ENCODE peak calls at places on chromosomes 1 and 21, in eight cellular contexts. N, T, L, K, G, E, M and Z are unnamed samples.
A peak's percentile ranks its signal among the peaks of the same experiment; 100 is the strongest.

GRCh38 chr1:67144696-67145095 is 9.9 kb upstream of the C1orf141 start:
- DNase-seq in N (peak; percentile 58), T (peak; percentile 25), L (no peak), K (no peak), G (no peak), E (no peak), M (no peak), Z (no peak)

GRCh38 chr1:178004926-178005391 is 35.1 kb upstream of the SEC16B start:
- DNase-seq in N (peak; percentile 59), T (peak; percentile 72), L (peak; percentile 8), K (peak; percentile 66), G (no peak), E (peak; percentile 60), M (peak; percentile 9), Z (no peak)

GRCh38 chr1:41758904-41759548 is 159.7 kb downstream of the HIVEP3 start:
- DNase-seq in N (peak; percentile 62), T (peak; percentile 92), L (no peak), K (peak; percentile 89), G (no peak), E (peak; percentile 86), M (peak; percentile 9), Z (no peak)

GRCh38 chr1:200334661-200335256 is 75.1 kb downstream of the ZNF281 start:
- DNase-seq in N (peak; percentile 97), T (no peak), L (peak; percentile 48), K (no peak), G (no peak), E (no peak), M (no peak), Z (no peak)

GRCh38 chr1:62493656-62494055 is 56.8 kb downstream of the USP1 start:
- DNase-seq in N (peak; percentile 73), T (peak; percentile 42), L (no peak), K (peak; percentile 11), G (no peak), E (peak; percentile 2), M (peak; percentile 5), Z (no peak)

GRCh38 chr1:32724678-32725594 is 22.4 kb upstream of the SYNC start:
- DNase-seq in N (peak; percentile 87), T (peak; percentile 97), L (peak; percentile 66), K (peak; percentile 95), G (peak; percentile 66), E (peak; percentile 92), M (peak; percentile 84), Z (peak; percentile 41)

GRCh38 chr1:119055568-119055967 is 67.4 kb upstream of the TBX15 start:
- DNase-seq in N (no peak), T (no peak), L (no peak), K (no peak), G (no peak), E (no peak), M (no peak), Z (no peak)

GRCh38 chr1:227753999-227754764 is 18.9 kb downstream of the SNAP47 start:
- DNase-seq in N (peak; percentile 35), T (peak; percentile 76), L (no peak), K (peak; percentile 44), G (no peak), E (peak; percentile 33), M (no peak), Z (no peak)

GRCh38 chr1:77121503-77121902 is 97.7 kb downstream of the PIGK start:
- DNase-seq in N (no peak), T (no peak), L (no peak), K (no peak), G (no peak), E (no peak), M (no peak), Z (no peak)

GRCh38 chr21:33022828-33023573 is 2.7 kb upstream of the OLIG2 start:
- DNase-seq in N (no peak), T (no peak), L (no peak), K (no peak), G (no peak), E (no peak), M (no peak), Z (peak; percentile 67)

GRCh38 chr21:33021150-33021549 is 4.6 kb upstream of the OLIG2 start:
- DNase-seq in N (no peak), T (no peak), L (no peak), K (no peak), G (no peak), E (no peak), M (no peak), Z (no peak)

GRCh38 chr21:33021667-33022066 is 4.1 kb upstream of the OLIG2 start:
- DNase-seq in N (no peak), T (no peak), L (no peak), K (no peak), G (no peak), E (no peak), M (no peak), Z (no peak)

GRCh38 chr21:33023574-33024277 is 2.0 kb upstream of the OLIG2 start:
- DNase-seq in N (no peak), T (no peak), L (no peak), K (no peak), G (no peak), E (no peak), M (no peak), Z (peak; percentile 75)

DNA sequence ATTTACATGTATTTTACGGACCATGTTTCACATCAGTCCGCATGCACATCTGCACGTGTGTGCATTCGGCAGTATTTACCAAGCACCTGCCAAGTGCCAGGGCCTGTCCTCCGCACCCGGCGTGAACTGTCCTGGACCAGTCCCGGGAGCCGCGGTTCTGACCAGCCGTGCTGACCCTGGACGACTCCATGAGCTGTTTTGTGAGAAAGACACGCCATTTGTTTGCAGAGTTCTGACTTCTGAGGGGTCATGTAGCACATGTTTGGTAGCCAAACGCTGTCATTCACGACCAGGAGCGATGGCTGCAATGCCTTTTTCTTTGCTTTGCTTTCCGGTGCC is 3.3 kb upstream of the OLIG2 start:
- DNase-seq in N (no peak), T (no peak), L (no peak), K (no peak), G (no peak), E (no peak), M (no peak), Z (no peak)
- TF ChIP-seq EZH2 in N (no peak), T (no peak), L (no peak), K (no peak), G (peak; percentile 60), E (no peak), M (peak; percentile 68), Z (no peak)

GRCh38 chr1:42939216-42939615 is 19.5 kb downstream of the SLC2A1 start:
- DNase-seq in N (no peak), T (no peak), L (no peak), K (no peak), G (no peak), E (no peak), M (no peak), Z (no peak)

GRCh38 chr1:42937836-42938595 is 20.7 kb downstream of the SLC2A1 start:
- DNase-seq in N (peak; percentile 78), T (no peak), L (no peak), K (no peak), G (no peak), E (no peak), M (no peak), Z (no peak)

GRCh38 chr1:42937141-42937696 is 21.4 kb downstream of the SLC2A1 start:
- DNase-seq in N (peak; percentile 92), T (peak; percentile 80), L (no peak), K (peak; percentile 66), G (no peak), E (peak; percentile 59), M (no peak), Z (no peak)

GRCh38 chr1:42936309-42937078 is 22.2 kb downstream of the SLC2A1 start:
- DNase-seq in N (peak; percentile 92), T (peak; percentile 92), L (peak; percentile 75), K (peak; percentile 73), G (no peak), E (peak; percentile 60), M (no peak), Z (no peak)

GRCh38 chr1:42938596-42939184 is 20.0 kb downstream of the SLC2A1 start:
- DNase-seq in N (no peak), T (no peak), L (no peak), K (no peak), G (no peak), E (no peak), M (no peak), Z (no peak)
- H3K9ac ChIP-seq in N (peak overlapping the region; percentile 65), T (no peak overlapping the region), L (peak overlapping the region; percentile 18), K (no peak overlapping the region), G (no peak overlapping the region), E (no peak overlapping the region), M (no peak overlapping the region), Z (no peak overlapping the region)

GRCh38 chr1:53736290-53736689 is 2.7 kb downstream of the GLIS1 start:
- DNase-seq in N (no peak), T (no peak), L (no peak), K (peak; percentile 87), G (no peak), E (peak; percentile 79), M (no peak), Z (no peak)

GRCh38 chr1:53737648-53738204 is 1.2 kb downstream of the GLIS1 start:
- DNase-seq in N (no peak), T (no peak), L (no peak), K (no peak), G (no peak), E (no peak), M (peak; percentile 13), Z (peak; percentile 55)

GRCh38 chr1:53740621-53741105 is 1.7 kb upstream of the GLIS1 start:
- DNase-seq in N (peak; percentile 74), T (peak; percentile 77), L (no peak), K (peak; percentile 93), G (no peak), E (peak; percentile 90), M (no peak), Z (no peak)

GRCh38 chr1:53739109-53739681 is at the start of gene GLIS1:
- DNase-seq in N (peak; percentile 91), T (peak; percentile 94), L (peak; percentile 37), K (peak; percentile 86), G (peak; percentile 91), E (peak; percentile 72), M (peak; percentile 86), Z (peak; percentile 97)

DNA sequence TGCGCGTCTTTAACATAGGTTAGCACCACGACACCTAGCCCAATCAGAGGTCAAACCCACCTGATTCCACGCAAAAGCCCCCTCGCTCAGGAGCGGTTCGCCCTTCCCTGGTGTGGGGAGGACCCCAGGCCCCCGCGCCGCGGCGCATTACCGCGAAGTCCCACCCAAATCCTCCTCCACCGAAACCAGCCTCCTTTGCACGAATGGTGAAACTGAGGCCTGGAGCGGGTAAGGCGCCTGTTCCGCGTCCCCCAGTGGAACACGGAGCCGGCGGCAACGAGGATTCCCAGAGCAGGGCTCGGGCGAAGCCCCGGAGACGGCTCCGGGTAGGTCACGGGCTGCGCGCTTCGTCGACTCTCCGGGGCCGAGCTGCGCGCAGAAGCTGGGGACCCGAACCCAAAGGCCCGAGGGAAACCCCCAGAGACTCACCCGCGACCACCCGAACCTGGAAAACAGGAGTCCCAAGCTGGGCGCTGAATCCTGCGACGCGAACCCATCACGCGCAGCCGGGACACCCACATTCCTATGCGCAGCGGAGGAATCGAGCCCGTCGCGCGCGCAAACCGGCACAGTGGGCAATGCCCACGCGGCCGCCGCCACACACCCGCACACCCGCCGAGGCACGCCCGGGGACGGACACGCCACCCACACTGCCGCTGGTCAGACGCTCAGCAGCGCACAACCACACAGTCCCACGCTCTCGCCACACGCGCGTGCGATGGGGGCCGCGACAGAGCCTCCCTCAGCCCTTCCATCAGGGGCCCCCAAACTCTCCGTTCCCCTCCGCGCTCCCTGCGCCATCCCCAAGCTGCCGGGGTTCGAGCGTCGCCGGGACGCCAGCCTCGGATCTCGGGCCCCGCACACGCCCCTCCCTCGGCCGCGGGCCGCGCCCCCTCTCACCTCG is 507 bp downstream of the GLIS1 start:
- DNase-seq in N (no peak), T (peak; percentile 39), L (no peak), K (peak; percentile 39), G (no peak), E (no peak), M (peak; percentile 4), Z (peak; percentile 50)
- TF ChIP-seq EZH2 in N (no peak), T (no peak), L (no peak), K (peak; percentile 56), G (no peak), E (no peak), M (peak; percentile 97), Z (peak; percentile 97)

GRCh38 chr21:36134820-36135390 is at the start of gene CBR3:
- DNase-seq in N (peak; percentile 79), T (peak; percentile 81), L (no peak), K (peak; percentile 74), G (peak; percentile 66), E (peak; percentile 40), M (peak; percentile 66), Z (peak; percentile 48)
- H3K9ac ChIP-seq in N (peak within 1 kb of the TSS; percentile 87), T (peak within 1 kb of the TSS; percentile 86), L (peak within 1 kb of the TSS; percentile 62), K (peak within 1 kb of the TSS; percentile 64), G (peak within 1 kb of the TSS; percentile 65), E (peak within 1 kb of the TSS; percentile 83), M (peak within 1 kb of the TSS; percentile 27), Z (no peak within 1 kb of the TSS)